ENCODE peak calls at places on chromosomes 11 and 22, in ten cellular contexts. O is EL; X is BJ; N is Calu3; K is mucosa of gallbladder; Y is T-helper 17 cell; Z is stimulated activated CD4-positive, alpha-beta T cell treated with anti-CD3 and anti-CD28 coated beads, Interleukin-15, amount 100 ng/mL, for 48 hours; C is CD4-positive, alpha-beta memory T cell; S is mesenteric fat pad; V is T-helper 2 cell. J is an unnamed sample.

GRCh38 chr11:64770120-64770519 is 8.2 kb downstream of the SF1 start:
- DNase-seq in O (no peak), X (no peak), N (no peak), K (no peak), Y (no peak), Z (no peak), C (no peak), S (peak; percentile 57), V (no peak), J (no peak)

GRCh38 chr11:11346249-11346648 is 6.8 kb downstream of the CSNK2A3 start:
- DNase-seq in O (no peak), X (no peak), N (no peak), K (no peak), Y (no peak), Z (no peak), C (no peak), S (no peak), V (no peak), J (no peak)

GRCh38 chr11:36155770-36156485 is 133.3 kb downstream of the COMMD9 start:
- DNase-seq in O (peak; percentile 16), X (no peak), N (no peak), K (no peak), Y (no peak), Z (no peak), C (no peak), S (no peak), V (no peak), J (no peak)

GRCh38 chr11:70466596-70466995 is 68.3 kb downstream of the CTTN start:
- DNase-seq in O (no peak), X (no peak), N (no peak), K (no peak), Y (no peak), Z (no peak), C (no peak), S (no peak), V (no peak), J (no peak)

GRCh38 chr22:28855355-28856094 is 27.8 kb upstream of the ZNRF3 start:
- DNase-seq in O (peak; percentile 62), X (peak; percentile 22), N (peak; percentile 71), K (peak; percentile 68), Y (no peak), Z (peak; percentile 22), C (peak; percentile 51), S (no peak), V (no peak), J (peak; percentile 36)

GRCh38 chr11:35394941-35395340 is 24.4 kb downstream of the SLC1A2 start:
- DNase-seq in O (no peak), X (no peak), N (no peak), K (no peak), Y (no peak), Z (no peak), C (no peak), S (no peak), V (no peak), J (no peak)

GRCh38 chr22:39522567-39523300 is 2.4 kb downstream of the ATF4 start:
- DNase-seq in O (peak; percentile 74), X (no peak), N (peak; percentile 25), K (no peak), Y (no peak), Z (no peak), C (no peak), S (no peak), V (no peak), J (no peak)

GRCh38 chr11:116459644-116460043 is 313.1 kb downstream of the BUD13 start:
- DNase-seq in O (no peak), X (no peak), N (no peak), K (no peak), Y (no peak), Z (no peak), C (no peak), S (no peak), V (no peak), J (no peak)

GRCh38 chr11:65419773-65420481 is 2.7 kb upstream of the NEAT1 start:
- DNase-seq in O (peak; percentile 86), X (peak; percentile 82), N (peak; percentile 89), K (peak; percentile 93), Y (peak; percentile 56), Z (no peak), C (peak; percentile 62), S (peak; percentile 94), V (peak; percentile 42), J (no peak)

GRCh38 chr22:26845016-26845728 is 187.8 kb downstream of the MIAT start:
- DNase-seq in O (no peak), X (no peak), N (peak; percentile 40), K (peak; percentile 37), Y (no peak), Z (no peak), C (no peak), S (no peak), V (no peak), J (no peak)

GRCh38 chr11:19275496-19275895 is 34.8 kb upstream of the E2F8 start:
- DNase-seq in O (peak; percentile 18), X (no peak), N (peak; percentile 6), K (no peak), Y (no peak), Z (no peak), C (no peak), S (no peak), V (no peak), J (no peak)

GRCh38 chr11:45391168-45391850 is 105.2 kb upstream of the SYT13 start:
- DNase-seq in O (no peak), X (no peak), N (no peak), K (no peak), Y (no peak), Z (no peak), C (no peak), S (no peak), V (no peak), J (no peak)

GRCh38 chr22:19687561-19688300 is 26.6 kb upstream of the SEPTIN5 start:
- DNase-seq in O (no peak), X (no peak), N (peak; percentile 64), K (no peak), Y (no peak), Z (no peak), C (no peak), S (peak; percentile 67), V (no peak), J (no peak)

GRCh38 chr11:125263268-125263790 is 98.8 kb downstream of the PKNOX2 start:
- DNase-seq in O (peak; percentile 95), X (peak; percentile 100), N (no peak), K (peak; percentile 71), Y (no peak), Z (no peak), C (no peak), S (no peak), V (no peak), J (no peak)

GRCh38 chr11:117535201-117535869 is 207.7 kb downstream of the CEP164 start:
- DNase-seq in O (no peak), X (no peak), N (peak; percentile 7), K (peak; percentile 89), Y (no peak), Z (no peak), C (no peak), S (no peak), V (no peak), J (no peak)

GRCh38 chr22:50710221-50710620 is 27.8 kb upstream of the ACR start:
- DNase-seq in O (no peak), X (no peak), N (no peak), K (no peak), Y (no peak), Z (no peak), C (no peak), S (no peak), V (no peak), J (no peak)

GRCh38 chr11:69380921-69381581 is 87.1 kb downstream of the MYEOV start:
- DNase-seq in O (no peak), X (no peak), N (no peak), K (no peak), Y (no peak), Z (no peak), C (no peak), S (peak; percentile 88), V (no peak), J (no peak)

GRCh38 chr11:113114452-113115027 is 153.3 kb downstream of the NCAM1 start:
- DNase-seq in O (peak; percentile 29), X (no peak), N (peak; percentile 46), K (peak; percentile 65), Y (no peak), Z (no peak), C (no peak), S (no peak), V (no peak), J (no peak)

GRCh38 chr11:67345949-67346819 is 7.2 kb downstream of the POLD4 start:
- DNase-seq in O (peak; percentile 49), X (no peak), N (peak; percentile 77), K (no peak), Y (no peak), Z (no peak), C (peak; percentile 40), S (no peak), V (no peak), J (no peak)

GRCh38 chr11:75495749-75496641 is 29.7 kb downstream of the GDPD5 start:
- DNase-seq in O (no peak), X (no peak), N (no peak), K (no peak), Y (no peak), Z (no peak), C (no peak), S (no peak), V (no peak), J (no peak)

GRCh38 chr11:46075168-46075567 is 46.1 kb downstream of the PHF21A start:
- DNase-seq in O (peak; percentile 53), X (no peak), N (peak; percentile 7), K (no peak), Y (no peak), Z (no peak), C (no peak), S (no peak), V (no peak), J (no peak)

J was measured in GM12864.